ENCODE peak calls at places on chromosome 4, in eight cellular contexts. One of them, this sample, is unnamed.

GRCh38 chr4:15656038-15656470 is 897 bp upstream of the FBXL5 start:
- DNase-seq in hepatocyte: no peak
- DNase-seq in activated naive CD4-positive, alpha-beta T cell: no peak
- DNase-seq in fibroblast of pulmonary artery: peak
- DNase-seq in NCI-H345: peak
- DNase-seq in left lung: no peak
- DNase-seq in A673: no peak
- DNase-seq in NCI-H187: no peak
- DNase-seq in this sample: no peak

GRCh38 chr4:98781641-98782348 is 123.4 kb upstream of the TSPAN5 start:
- DNase-seq in left lung: no peak
- DNase-seq in activated naive CD4-positive, alpha-beta T cell: no peak
- DNase-seq in A673: no peak
- DNase-seq in NCI-H187: no peak
- DNase-seq in fibroblast of pulmonary artery: no peak
- DNase-seq in hepatocyte: no peak
- DNase-seq in NCI-H345: no peak
- DNase-seq in this sample: no peak

GRCh38 chr4:47010347-47011188 is 17.2 kb upstream of the GABRA4 start:
- DNase-seq in NCI-H345: no peak
- DNase-seq in A673: no peak
- DNase-seq in left lung: no peak
- DNase-seq in hepatocyte: no peak
- DNase-seq in NCI-H187: no peak
- DNase-seq in fibroblast of pulmonary artery: no peak
- DNase-seq in activated naive CD4-positive, alpha-beta T cell: no peak
- DNase-seq in this sample: no peak

GRCh38 chr4:36399762-36400353 is 118.4 kb downstream of the DTHD1 start:
- DNase-seq in NCI-H187: no peak
- DNase-seq in activated naive CD4-positive, alpha-beta T cell: peak
- DNase-seq in hepatocyte: peak
- DNase-seq in A673: peak
- DNase-seq in fibroblast of pulmonary artery: peak
- DNase-seq in left lung: no peak
- DNase-seq in NCI-H345: no peak
- DNase-seq in this sample: no peak

GRCh38 chr4:168150651-168151050 is 58.3 kb downstream of the ANXA10 start:
- DNase-seq in hepatocyte: no peak
- DNase-seq in left lung: no peak
- DNase-seq in activated naive CD4-positive, alpha-beta T cell: no peak
- DNase-seq in A673: no peak
- DNase-seq in fibroblast of pulmonary artery: no peak
- DNase-seq in NCI-H187: no peak
- DNase-seq in NCI-H345: no peak
- DNase-seq in this sample: no peak

GRCh38 chr4:119746951-119747350 is 118.3 kb upstream of the PDE5A start:
- DNase-seq in fibroblast of pulmonary artery: no peak
- DNase-seq in activated naive CD4-positive, alpha-beta T cell: no peak
- DNase-seq in A673: no peak
- DNase-seq in hepatocyte: no peak
- DNase-seq in left lung: no peak
- DNase-seq in NCI-H187: no peak
- DNase-seq in NCI-H345: no peak
- DNase-seq in this sample: no peak

GRCh38 chr4:69617083-69617694 is 22.3 kb downstream of the UGT2A2 start:
- DNase-seq in activated naive CD4-positive, alpha-beta T cell: no peak
- DNase-seq in A673: peak
- DNase-seq in NCI-H345: no peak
- DNase-seq in hepatocyte: peak
- DNase-seq in NCI-H187: no peak
- DNase-seq in left lung: no peak
- DNase-seq in fibroblast of pulmonary artery: peak
- DNase-seq in this sample: no peak

GRCh38 chr4:67332627-67333026 is 212.7 kb downstream of the CENPC start:
- DNase-seq in A673: no peak
- DNase-seq in fibroblast of pulmonary artery: peak
- DNase-seq in left lung: no peak
- DNase-seq in NCI-H345: no peak
- DNase-seq in hepatocyte: peak
- DNase-seq in NCI-H187: no peak
- DNase-seq in activated naive CD4-positive, alpha-beta T cell: no peak
- DNase-seq in this sample: no peak

GRCh38 chr4:169099775-169100180 is 89.7 kb upstream of the CBR4 start:
- DNase-seq in left lung: no peak
- DNase-seq in NCI-H187: no peak
- DNase-seq in NCI-H345: no peak
- DNase-seq in hepatocyte: peak
- DNase-seq in A673: peak
- DNase-seq in activated naive CD4-positive, alpha-beta T cell: no peak
- DNase-seq in fibroblast of pulmonary artery: peak
- DNase-seq in this sample: no peak

GRCh38 chr4:19301527-19301926 is 950.2 kb upstream of the SLIT2 start:
- DNase-seq in hepatocyte: peak
- DNase-seq in NCI-H345: no peak
- DNase-seq in fibroblast of pulmonary artery: peak
- DNase-seq in left lung: no peak
- DNase-seq in A673: no peak
- DNase-seq in NCI-H187: no peak
- DNase-seq in activated naive CD4-positive, alpha-beta T cell: no peak
- DNase-seq in this sample: no peak

GRCh38 chr4:23368081-23368697 is 521.7 kb downstream of the PPARGC1A start:
- DNase-seq in left lung: no peak
- DNase-seq in activated naive CD4-positive, alpha-beta T cell: no peak
- DNase-seq in hepatocyte: peak
- DNase-seq in NCI-H187: peak
- DNase-seq in A673: no peak
- DNase-seq in fibroblast of pulmonary artery: no peak
- DNase-seq in NCI-H345: peak
- DNase-seq in this sample: no peak

GRCh38 chr4:159497961-159498360 is 395.1 kb downstream of the RAPGEF2 start:
- DNase-seq in NCI-H345: no peak
- DNase-seq in A673: no peak
- DNase-seq in activated naive CD4-positive, alpha-beta T cell: no peak
- DNase-seq in fibroblast of pulmonary artery: no peak
- DNase-seq in NCI-H187: no peak
- DNase-seq in hepatocyte: no peak
- DNase-seq in left lung: no peak
- DNase-seq in this sample: no peak

GRCh38 chr4:97238956-97239698 is 904.1 kb downstream of the STPG2 start:
- DNase-seq in activated naive CD4-positive, alpha-beta T cell: no peak
- DNase-seq in fibroblast of pulmonary artery: no peak
- DNase-seq in A673: no peak
- DNase-seq in NCI-H187: peak
- DNase-seq in hepatocyte: no peak
- DNase-seq in left lung: no peak
- DNase-seq in NCI-H345: no peak
- DNase-seq in this sample: no peak

GRCh38 chr4:181503800-181504364 is 739.3 kb upstream of the TENM3 start:
- DNase-seq in NCI-H345: no peak
- DNase-seq in fibroblast of pulmonary artery: no peak
- DNase-seq in activated naive CD4-positive, alpha-beta T cell: no peak
- DNase-seq in NCI-H187: peak
- DNase-seq in A673: no peak
- DNase-seq in hepatocyte: no peak
- DNase-seq in left lung: no peak
- DNase-seq in this sample: no peak

GRCh38 chr4:26218677-26219181 is 102.1 kb upstream of the RBPJ start:
- DNase-seq in hepatocyte: no peak
- DNase-seq in NCI-H187: no peak
- DNase-seq in NCI-H345: no peak
- DNase-seq in fibroblast of pulmonary artery: no peak
- DNase-seq in left lung: no peak
- DNase-seq in activated naive CD4-positive, alpha-beta T cell: no peak
- DNase-seq in A673: no peak
- DNase-seq in this sample: peak

GRCh38 chr4:141462361-141462760 is 174.0 kb upstream of the IL15 start:
- DNase-seq in activated naive CD4-positive, alpha-beta T cell: no peak
- DNase-seq in NCI-H187: no peak
- DNase-seq in left lung: no peak
- DNase-seq in hepatocyte: no peak
- DNase-seq in NCI-H345: no peak
- DNase-seq in A673: no peak
- DNase-seq in fibroblast of pulmonary artery: no peak
- DNase-seq in this sample: no peak

GRCh38 chr4:131304686-131305085 is 1844.4 kb upstream of the PCDH10 start:
- DNase-seq in A673: no peak
- DNase-seq in hepatocyte: no peak
- DNase-seq in NCI-H187: no peak
- DNase-seq in activated naive CD4-positive, alpha-beta T cell: no peak
- DNase-seq in NCI-H345: no peak
- DNase-seq in left lung: no peak
- DNase-seq in fibroblast of pulmonary artery: no peak
- DNase-seq in this sample: no peak

GRCh38 chr4:187767158-187767557 is 228.4 kb upstream of the ZFP42 start:
- DNase-seq in NCI-H345: no peak
- DNase-seq in A673: no peak
- DNase-seq in hepatocyte: peak
- DNase-seq in fibroblast of pulmonary artery: no peak
- DNase-seq in activated naive CD4-positive, alpha-beta T cell: no peak
- DNase-seq in left lung: no peak
- DNase-seq in NCI-H187: no peak
- DNase-seq in this sample: no peak

GRCh38 chr4:5146248-5146647 is 95.0 kb downstream of the STK32B start:
- DNase-seq in hepatocyte: no peak
- DNase-seq in left lung: no peak
- DNase-seq in A673: no peak
- DNase-seq in NCI-H187: no peak
- DNase-seq in activated naive CD4-positive, alpha-beta T cell: no peak
- DNase-seq in fibroblast of pulmonary artery: no peak
- DNase-seq in NCI-H345: no peak
- DNase-seq in this sample: no peak

GRCh38 chr4:56468097-56468422 is 643 bp downstream of the SRP72 start:
- DNase-seq in left lung: peak
- DNase-seq in fibroblast of pulmonary artery: peak
- DNase-seq in activated naive CD4-positive, alpha-beta T cell: no peak
- DNase-seq in A673: no peak
- DNase-seq in NCI-H187: no peak
- DNase-seq in hepatocyte: peak
- DNase-seq in NCI-H345: peak
- DNase-seq in this sample: no peak

GRCh38 chr4:37885496-37885895 is 5.4 kb upstream of the TBC1D1 start:
- DNase-seq in NCI-H345: no peak
- DNase-seq in NCI-H187: no peak
- DNase-seq in fibroblast of pulmonary artery: peak
- DNase-seq in activated naive CD4-positive, alpha-beta T cell: no peak
- DNase-seq in left lung: no peak
- DNase-seq in hepatocyte: peak
- DNase-seq in A673: no peak
- DNase-seq in this sample: no peak

GRCh38 chr4:40321671-40322131 is 13.4 kb upstream of the CHRNA9 start:
- DNase-seq in activated naive CD4-positive, alpha-beta T cell: no peak
- DNase-seq in A673: no peak
- DNase-seq in fibroblast of pulmonary artery: peak
- DNase-seq in NCI-H345: peak
- DNase-seq in NCI-H187: no peak
- DNase-seq in left lung: no peak
- DNase-seq in hepatocyte: no peak
- DNase-seq in this sample: no peak

This sample was measured in GF-D8.